ENCODE peak calls at places on chromosome 14, in seven cellular contexts. T is left lung, L is foreskin fibroblast, I is Ammon's horn, U is omental fat pad, Y is T47D, K is hepatic stellate cell. Q is an unnamed sample.

GRCh38 chr14:85257287-85257686 is 272.7 kb upstream of the FLRT2 start:
- DNase-seq in T (no peak), Y (no peak), U (no peak), I (no peak), K (no peak), L (no peak), Q (no peak)

GRCh38 chr14:70955543-70956480 is 48.6 kb downstream of the PCNX1 start:
- DNase-seq in L (peak; percentile 17), Y (no peak), I (peak; percentile 34), U (no peak), T (no peak), K (no peak), Q (peak; percentile 61)

GRCh38 chr14:22506778-22507351 is 82.2 kb downstream of the DAD1 start:
- DNase-seq in Y (no peak), L (no peak), U (no peak), T (no peak), K (no peak), I (no peak), Q (no peak)

GRCh38 chr14:26191123-26191522 is 406.7 kb downstream of the NOVA1 start:
- DNase-seq in K (no peak), T (no peak), L (no peak), U (no peak), Y (no peak), I (no peak), Q (peak; percentile 10)

GRCh38 chr14:69637503-69638030 is 26.2 kb downstream of the SUSD6 start:
- DNase-seq in Y (no peak), K (no peak), I (no peak), T (no peak), U (no peak), L (no peak), Q (no peak)

GRCh38 chr14:98120831-98121464 is 1151.0 kb downstream of the BCL11B start:
- DNase-seq in K (no peak), U (no peak), Y (no peak), T (no peak), L (no peak), I (peak; percentile 21), Q (no peak)

GRCh38 chr14:48382961-48383360 is 707.6 kb upstream of the MDGA2 start:
- DNase-seq in L (no peak), Y (no peak), K (no peak), I (no peak), U (no peak), T (peak; percentile 61), Q (no peak)

GRCh38 chr14:78316711-78317110 is 146.5 kb downstream of the NRXN3 start:
- DNase-seq in U (no peak), I (no peak), L (no peak), T (no peak), Y (no peak), K (no peak), Q (no peak)

GRCh38 chr14:100476012-100476822 is 111.0 kb downstream of the BEGAIN start:
- DNase-seq in Y (no peak), U (no peak), I (peak; percentile 51), K (no peak), T (no peak), L (peak; percentile 21), Q (peak; percentile 47)

GRCh38 chr14:65332141-65332871 is 80.2 kb upstream of the FUT8 start:
- DNase-seq in T (no peak), Y (no peak), K (no peak), U (no peak), I (peak; percentile 18), L (no peak), Q (no peak)

GRCh38 chr14:95132732-95133131 is 24.6 kb downstream of the DICER1 start:
- DNase-seq in L (no peak), T (no peak), Y (no peak), K (no peak), U (no peak), I (no peak), Q (no peak)

GRCh38 chr14:99838555-99839193 is 45.5 kb downstream of the EML1 start:
- DNase-seq in Y (peak; percentile 66), L (no peak), T (peak; percentile 78), I (no peak), K (no peak), U (no peak), Q (peak; percentile 36)

GRCh38 chr14:71554959-71555612 is 377.1 kb upstream of the RGS6 start:
- DNase-seq in L (no peak), Y (no peak), T (no peak), I (no peak), K (no peak), U (no peak), Q (no peak)

Q was measured in cardiac fibroblast.